ENCODE peak calls at places on chromosomes 3 and 15, in six cellular contexts. V is Peyer's patch, N is spleen, J is mesothelial cell of epicardium, D is neural progenitor cell, A is fibroblast of villous mesenchyme. L is an unnamed sample.

GRCh38 chr3:3086239-3086638 is 23.9 kb downstream of the IL5RA start:
- DNase-seq in V (no peak), N (no peak), J (no peak), D (no peak), A (no peak), L (no peak)

GRCh38 chr3:127454968-127455367 is 135.6 kb downstream of the TPRA1 start:
- DNase-seq in V (no peak), N (peak), J (peak), D (no peak), A (no peak), L (no peak)

GRCh38 chr3:50136714-50137405 is 18.3 kb upstream of the SEMA3F start:
- DNase-seq in V (no peak), N (no peak), J (no peak), D (no peak), A (no peak), L (no peak)

GRCh38 chr3:115937054-115937453 is 313.7 kb downstream of the GAP43 start:
- DNase-seq in V (no peak), N (no peak), J (no peak), D (no peak), A (no peak), L (no peak)

GRCh38 chr3:178479860-178480259 is 56.4 kb upstream of the KCNMB2 start:
- DNase-seq in V (no peak), N (no peak), J (no peak), D (no peak), A (no peak), L (no peak)

GRCh38 chr3:186648851-186649250 is 8.7 kb downstream of the FETUB start:
- DNase-seq in V (no peak), N (no peak), J (no peak), D (no peak), A (no peak), L (no peak)

GRCh38 chr3:108221403-108221802 is 821 bp downstream of the IFT57 start:
- DNase-seq in V (no peak), N (no peak), J (no peak), D (peak), A (peak), L (no peak)

GRCh38 chr3:140093742-140094141 is 158.8 kb downstream of the CLSTN2 start:
- DNase-seq in V (no peak), N (no peak), J (peak), D (no peak), A (peak), L (no peak)

GRCh38 chr3:26627080-26627479 is 4.5 kb downstream of the LRRC3B start:
- DNase-seq in V (no peak), N (no peak), J (no peak), D (no peak), A (no peak), L (no peak)

GRCh38 chr3:122186372-122186771 is 2.9 kb downstream of the CASR start:
- DNase-seq in V (no peak), N (no peak), J (no peak), D (no peak), A (no peak), L (no peak)

GRCh38 chr3:162338514-162338913 is 841.9 kb downstream of the OTOL1 start:
- DNase-seq in V (no peak), N (no peak), J (no peak), D (no peak), A (peak), L (no peak)

GRCh38 chr3:102114264-102114979 is 265.1 kb downstream of the NFKBIZ start:
- DNase-seq in V (no peak), N (no peak), J (no peak), D (no peak), A (peak), L (no peak)

GRCh38 chr3:5194801-5195509 is 7.4 kb downstream of the EDEM1 start:
- DNase-seq in V (peak), N (no peak), J (no peak), D (no peak), A (peak), L (no peak)

GRCh38 chr15:74889390-74889881 is 406 bp upstream of the MPI start:
- DNase-seq in V (no peak), N (peak), J (peak), D (peak), A (peak), L (no peak)

GRCh38 chr15:74384566-74385441 is 17.4 kb upstream of the CYP11A1 start:
- DNase-seq in V (peak), N (peak), J (no peak), D (no peak), A (no peak), L (no peak)

GRCh38 chr3:107660316-107660976 is 137.7 kb downstream of the BBX start:
- DNase-seq in V (no peak), N (no peak), J (no peak), D (peak), A (peak), L (no peak)

DNA sequence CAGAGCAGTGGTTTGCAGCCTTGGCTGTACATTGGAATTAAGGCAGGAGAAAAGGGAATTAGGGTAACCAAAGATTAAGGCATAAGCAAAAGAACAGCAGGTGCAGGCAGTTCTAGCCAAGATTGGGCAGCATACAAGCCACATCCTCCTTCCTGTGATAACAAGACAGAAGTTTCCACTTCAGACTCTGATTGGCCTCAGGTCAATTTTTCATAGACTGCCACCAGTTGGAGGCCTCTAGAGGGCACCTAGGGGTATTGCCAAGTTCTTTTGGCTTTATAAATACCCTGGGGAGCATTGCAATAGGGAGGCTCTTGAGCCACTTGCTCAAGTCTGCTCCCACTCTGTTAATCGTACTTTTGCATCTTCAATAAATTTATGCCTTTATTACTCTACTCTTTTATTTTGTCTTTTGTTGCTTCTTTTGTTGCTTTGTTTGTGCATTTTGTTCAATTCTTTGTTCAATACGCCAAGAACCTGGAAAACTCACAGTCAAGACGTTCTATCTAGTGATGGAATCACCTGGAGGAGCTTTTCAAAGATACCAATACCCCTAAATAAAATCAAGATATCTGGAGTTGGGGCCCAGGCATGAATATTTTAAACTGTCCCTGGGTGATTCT is 32.2 kb upstream of the FMN1 start:
- DNase-seq in V (no peak), N (no peak), J (no peak), D (peak), A (peak), L (no peak)
- TF ChIP-seq CTCF in V (peak), N (peak), J (no peak), D (peak), A (peak), L (peak)

GRCh38 chr15:91099616-91100560 is at the start of gene SV2B:
- DNase-seq in V (no peak), N (peak), J (peak), D (peak), A (peak), L (no peak)
- TF ChIP-seq CTCF in V (no peak), N (no peak), J (no peak), D (peak), A (no peak), L (no peak)

GRCh38 chr3:72924055-72924454 is 36.2 kb downstream of the GXYLT2 start:
- DNase-seq in V (no peak), N (no peak), J (no peak), D (peak), A (no peak), L (no peak)
- TF ChIP-seq CTCF in V (no peak), N (no peak), J (no peak), D (peak), A (peak), L (no peak)

GRCh38 chr15:26868029-26868685 is 1.3 kb downstream of the GABRA5 start:
- DNase-seq in V (no peak), N (no peak), J (no peak), D (no peak), A (no peak), L (no peak)

GRCh38 chr15:26867199-26868007 is 541 bp downstream of the GABRA5 start:
- DNase-seq in V (no peak), N (no peak), J (peak), D (peak), A (no peak), L (no peak)

GRCh38 chr15:26864664-26865191 is 2.1 kb upstream of the GABRA5 start:
- DNase-seq in V (no peak), N (no peak), J (peak), D (peak), A (peak), L (no peak)

GRCh38 chr15:26869628-26870027 is 2.8 kb downstream of the GABRA5 start:
- DNase-seq in V (no peak), N (no peak), J (no peak), D (no peak), A (no peak), L (no peak)

DNA sequence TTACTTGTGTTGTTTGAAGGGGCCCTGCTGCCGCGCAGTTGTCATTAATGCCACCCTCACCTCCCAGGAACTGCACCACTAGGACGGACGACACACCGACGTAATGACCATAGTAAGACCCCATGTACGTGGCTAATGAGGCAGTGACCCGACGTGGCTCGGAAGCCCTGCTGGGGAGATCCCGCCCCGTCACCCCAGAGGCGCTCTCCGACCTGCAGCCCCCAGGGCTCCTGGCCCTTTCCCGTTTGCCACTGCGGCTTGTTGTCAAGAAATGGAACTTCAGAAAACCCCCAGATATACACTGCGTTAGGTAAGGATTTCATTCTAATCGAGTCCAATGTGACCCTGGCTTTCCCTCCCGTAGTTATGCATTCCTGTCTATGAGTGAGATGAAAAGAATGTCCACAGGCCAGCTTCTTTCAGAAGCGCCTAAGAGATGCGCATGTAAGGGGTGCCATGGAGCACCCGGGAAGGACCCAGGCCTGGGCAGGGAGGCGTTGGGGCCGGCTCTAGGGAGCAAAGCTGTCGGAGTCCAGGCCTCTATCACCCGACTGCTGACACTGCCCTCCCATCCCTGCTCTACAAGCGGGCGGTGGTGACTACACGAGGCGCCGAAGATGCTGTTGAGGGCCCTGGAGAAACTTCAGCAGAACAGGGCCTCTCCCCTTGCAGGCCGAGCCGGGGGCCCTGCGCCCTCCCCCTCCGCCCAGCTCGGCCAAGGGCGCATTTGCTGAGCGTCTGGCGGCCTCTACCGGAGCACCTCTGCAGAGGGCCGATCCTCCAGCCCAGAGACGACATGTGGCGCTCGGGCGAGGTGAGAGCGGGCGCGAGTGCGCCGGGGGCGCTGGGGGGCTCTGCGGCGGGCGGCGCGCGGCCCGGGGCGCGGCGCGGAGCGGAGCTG is at the start of gene GABRA5:
- DNase-seq in V (no peak), N (no peak), J (peak), D (peak), A (no peak), L (no peak)
- TF ChIP-seq CTCF in V (no peak), N (no peak), J (no peak), D (peak), A (no peak), L (peak)

DNA sequence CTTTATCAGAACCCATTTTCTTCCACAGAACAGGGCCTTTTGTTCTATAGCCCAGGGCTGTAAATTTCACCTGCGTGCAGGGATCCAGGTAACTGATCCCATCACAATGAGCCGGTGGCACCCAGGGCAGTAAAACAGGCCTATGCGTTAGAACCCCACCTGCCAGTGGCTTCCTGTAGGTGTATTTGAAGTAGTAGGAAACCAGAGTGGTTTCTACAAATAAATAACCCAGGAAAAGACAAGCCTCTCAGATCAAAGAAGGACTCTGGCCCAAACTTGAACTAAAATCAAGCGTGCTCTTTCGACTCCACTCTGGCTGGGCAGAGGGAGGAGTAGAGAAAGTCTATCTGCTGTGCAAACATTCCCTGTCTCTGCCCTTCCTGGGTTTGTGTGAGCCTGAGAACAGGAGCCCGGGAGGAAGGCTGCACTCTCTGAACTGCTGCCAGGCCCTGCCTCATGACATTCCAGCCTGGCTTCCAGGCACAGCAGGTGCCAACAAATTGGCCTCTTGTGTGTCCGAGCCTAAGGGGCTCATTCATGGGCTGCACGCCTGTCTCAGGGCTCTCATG is 77.7 kb downstream of the CEMIP start:
- DNase-seq in V (no peak), N (no peak), J (no peak), D (peak), A (no peak), L (no peak)
- TF ChIP-seq CTCF in V (no peak), N (no peak), J (no peak), D (no peak), A (no peak), L (no peak)